ENCODE peak calls at places on chromosome X, in ten cellular contexts. Y, T, I, X, B, P, O, E, V and K are unnamed samples.

GRCh38 chrX:120251471-120252011 is 929 bp downstream of the ZBTB33 start:
- DNase-seq in Y (peak; percentile 7), T (no peak), I (peak; percentile 9), X (peak; percentile 58), B (peak; percentile 51), P (peak; percentile 31), O (no peak), E (no peak), V (no peak), K (peak; percentile 49)

GRCh38 chrX:116667346-116667745 is 204.6 kb upstream of the CT83 start:
- DNase-seq in Y (no peak), T (no peak), I (no peak), X (no peak), B (no peak), P (no peak), O (no peak), E (no peak), V (no peak), K (no peak)

GRCh38 chrX:38192007-38192625 is 28.6 kb downstream of the SRPX start:
- DNase-seq in Y (no peak), T (no peak), I (peak; percentile 31), X (peak; percentile 65), B (no peak), P (peak; percentile 35), O (no peak), E (no peak), V (no peak), K (peak; percentile 32)

GRCh38 chrX:28058906-28059305 is 77.7 kb upstream of the DCAF8L1 start:
- DNase-seq in Y (no peak), T (no peak), I (no peak), X (no peak), B (no peak), P (no peak), O (no peak), E (no peak), V (no peak), K (no peak)

GRCh38 chrX:630007-630921 is at the start of gene SHOX:
- DNase-seq in Y (no peak), T (no peak), I (no peak), X (no peak), B (peak; percentile 31), P (no peak), O (peak; percentile 13), E (peak; percentile 29), V (no peak), K (no peak)

GRCh38 chrX:68912113-68912980 is 83.5 kb downstream of the EFNB1 start:
- DNase-seq in Y (no peak), T (no peak), I (no peak), X (no peak), B (no peak), P (no peak), O (no peak), E (no peak), V (no peak), K (no peak)

GRCh38 chrX:10017866-10018265 is 50.7 kb downstream of the CLDN34 start:
- DNase-seq in Y (no peak), T (no peak), I (peak; percentile 87), X (peak; percentile 21), B (no peak), P (no peak), O (no peak), E (no peak), V (no peak), K (no peak)

GRCh38 chrX:24796204-24796603 is 102.5 kb downstream of the POLA1 start:
- DNase-seq in Y (no peak), T (no peak), I (no peak), X (no peak), B (no peak), P (no peak), O (no peak), E (no peak), V (no peak), K (no peak)

GRCh38 chrX:150167482-150168324 is 195.4 kb upstream of the MAMLD1 start:
- DNase-seq in Y (no peak), T (no peak), I (no peak), X (no peak), B (peak; percentile 10), P (no peak), O (no peak), E (no peak), V (no peak), K (no peak)

GRCh38 chrX:24231169-24231568 is 81.6 kb downstream of the ZFX start:
- DNase-seq in Y (no peak), T (no peak), I (peak; percentile 7), X (no peak), B (no peak), P (no peak), O (no peak), E (no peak), V (no peak), K (no peak)

GRCh38 chrX:127732709-127733108 is 319.5 kb downstream of the ACTRT1 start:
- DNase-seq in Y (no peak), T (no peak), I (no peak), X (no peak), B (no peak), P (no peak), O (no peak), E (no peak), V (no peak), K (no peak)